ENCODE peak calls at places on chromosomes 12 and 14, in eight cellular contexts. One of them, this sample, is unnamed.
A peak's percentile ranks its signal among the peaks of the same experiment; 100 is the strongest.

GRCh38 chr14:85308531-85309300 is 221.2 kb upstream of the FLRT2 start:
- DNase-seq in astrocyte of the cerebellum: no peak
- DNase-seq in AG10803: no peak
- DNase-seq in cerebellar cortex: no peak
- DNase-seq in CD8-positive, alpha-beta memory T cell: no peak
- DNase-seq in heart right ventricle: no peak
- DNase-seq in HAP-1: peak; percentile 53
- DNase-seq in AG20443: no peak
- DNase-seq in this sample: no peak

GRCh38 chr12:47411961-47412360 is 293.9 kb downstream of the RPAP3 start:
- DNase-seq in heart right ventricle: no peak
- DNase-seq in cerebellar cortex: no peak
- DNase-seq in AG10803: peak; percentile 56
- DNase-seq in HAP-1: no peak
- DNase-seq in AG20443: peak; percentile 49
- DNase-seq in astrocyte of the cerebellum: no peak
- DNase-seq in CD8-positive, alpha-beta memory T cell: no peak
- DNase-seq in this sample: no peak

GRCh38 chr12:6074394-6074793 is 50.1 kb downstream of the VWF start:
- DNase-seq in AG10803: no peak
- DNase-seq in CD8-positive, alpha-beta memory T cell: no peak
- DNase-seq in AG20443: no peak
- DNase-seq in HAP-1: no peak
- DNase-seq in cerebellar cortex: no peak
- DNase-seq in astrocyte of the cerebellum: no peak
- DNase-seq in heart right ventricle: no peak
- DNase-seq in this sample: no peak

GRCh38 chr12:77218278-77218677 is 152.9 kb upstream of the E2F7 start:
- DNase-seq in cerebellar cortex: no peak
- DNase-seq in astrocyte of the cerebellum: no peak
- DNase-seq in HAP-1: no peak
- DNase-seq in AG20443: no peak
- DNase-seq in heart right ventricle: no peak
- DNase-seq in CD8-positive, alpha-beta memory T cell: no peak
- DNase-seq in AG10803: no peak
- DNase-seq in this sample: no peak

GRCh38 chr14:105889666-105890473 is 363.5 kb downstream of the TMEM121 start:
- DNase-seq in AG10803: no peak
- DNase-seq in astrocyte of the cerebellum: no peak
- DNase-seq in AG20443: no peak
- DNase-seq in HAP-1: no peak
- DNase-seq in CD8-positive, alpha-beta memory T cell: no peak
- DNase-seq in heart right ventricle: peak; percentile 3
- DNase-seq in cerebellar cortex: no peak
- DNase-seq in this sample: no peak

GRCh38 chr14:50260072-50260471 is 28.7 kb upstream of the SOS2 start:
- DNase-seq in astrocyte of the cerebellum: no peak
- DNase-seq in CD8-positive, alpha-beta memory T cell: no peak
- DNase-seq in heart right ventricle: no peak
- DNase-seq in AG10803: no peak
- DNase-seq in HAP-1: no peak
- DNase-seq in cerebellar cortex: no peak
- DNase-seq in AG20443: no peak
- DNase-seq in this sample: no peak

GRCh38 chr14:54603362-54603761 is 36.4 kb downstream of the SAMD4A start:
- DNase-seq in AG20443: peak; percentile 20
- DNase-seq in AG10803: peak; percentile 60
- DNase-seq in astrocyte of the cerebellum: no peak
- DNase-seq in cerebellar cortex: no peak
- DNase-seq in HAP-1: no peak
- DNase-seq in heart right ventricle: no peak
- DNase-seq in CD8-positive, alpha-beta memory T cell: no peak
- DNase-seq in this sample: no peak

GRCh38 chr12:121888083-121888477 is 510 bp upstream of the PSMD9 start:
- DNase-seq in astrocyte of the cerebellum: no peak
- DNase-seq in AG10803: no peak
- DNase-seq in HAP-1: no peak
- DNase-seq in CD8-positive, alpha-beta memory T cell: no peak
- DNase-seq in AG20443: no peak
- DNase-seq in heart right ventricle: no peak
- DNase-seq in cerebellar cortex: no peak
- DNase-seq in this sample: no peak

GRCh38 chr12:13196302-13196921 is at the start of gene EMP1:
- DNase-seq in CD8-positive, alpha-beta memory T cell: peak; percentile 25
- DNase-seq in AG20443: peak; percentile 83
- DNase-seq in cerebellar cortex: peak; percentile 91
- DNase-seq in astrocyte of the cerebellum: peak; percentile 100
- DNase-seq in AG10803: peak; percentile 100
- DNase-seq in HAP-1: peak; percentile 45
- DNase-seq in heart right ventricle: peak; percentile 79
- DNase-seq in this sample: peak; percentile 75

GRCh38 chr12:120720234-120720968 is 5.2 kb upstream of the ACADS start:
- DNase-seq in astrocyte of the cerebellum: peak; percentile 18
- DNase-seq in CD8-positive, alpha-beta memory T cell: no peak
- DNase-seq in cerebellar cortex: no peak
- DNase-seq in AG20443: peak; percentile 80
- DNase-seq in HAP-1: no peak
- DNase-seq in AG10803: peak; percentile 70
- DNase-seq in heart right ventricle: no peak
- DNase-seq in this sample: peak; percentile 70

GRCh38 chr12:10167588-10167987 is 4.3 kb downstream of the OLR1 start:
- DNase-seq in AG20443: no peak
- DNase-seq in AG10803: no peak
- DNase-seq in astrocyte of the cerebellum: no peak
- DNase-seq in CD8-positive, alpha-beta memory T cell: no peak
- DNase-seq in cerebellar cortex: no peak
- DNase-seq in heart right ventricle: no peak
- DNase-seq in HAP-1: no peak
- DNase-seq in this sample: no peak